ENCODE peak calls at places on chromosomes 5 and 9, in four cellular contexts. T, M, Z and S are unnamed samples.

GRCh38 chr9:1647776-1648175 is 367.4 kb upstream of the SMARCA2 start:
- DNase-seq in T (peak; percentile 53), Z (no peak), M (no peak), S (no peak)

GRCh38 chr9:105694848-105695581 is 674 bp downstream of the TMEM38B start:
- DNase-seq in Z (peak; percentile 64), T (peak; percentile 74), M (peak; percentile 80), S (peak; percentile 49)

GRCh38 chr5:54249210-54250028 is 61.0 kb downstream of the ARL15 start:
- DNase-seq in M (no peak), T (peak; percentile 11), Z (peak; percentile 39), S (no peak)

GRCh38 chr5:140142802-140143201 is 17.1 kb downstream of the IGIP start:
- DNase-seq in T (no peak), M (no peak), Z (no peak), S (no peak)

GRCh38 chr9:72203205-72203803 is 54.1 kb downstream of the GDA start:
- DNase-seq in Z (peak; percentile 54), M (peak; percentile 73), T (peak; percentile 56), S (peak; percentile 7)

GRCh38 chr5:38796000-38796738 is 49.6 kb upstream of the OSMR start:
- DNase-seq in M (no peak), Z (no peak), T (peak; percentile 65), S (no peak)

GRCh38 chr5:522899-523657 is 1.2 kb downstream of the SLC9A3 start:
- DNase-seq in T (no peak), M (peak; percentile 64), Z (no peak), S (no peak)

GRCh38 chr9:70172532-70172931 is 86.2 kb upstream of the SMC5 start:
- DNase-seq in T (no peak), M (no peak), Z (no peak), S (no peak)

GRCh38 chr5:105101597-105101996 is 1539.0 kb upstream of the NUDT12 start:
- DNase-seq in T (no peak), M (no peak), Z (no peak), S (peak; percentile 30)

GRCh38 chr5:41371741-41372140 is 138.7 kb downstream of the PLCXD3 start:
- DNase-seq in Z (no peak), M (no peak), T (peak; percentile 80), S (peak; percentile 83)

GRCh38 chr5:60943624-60944023 is 1.2 kb downstream of the ERCC8 start:
- DNase-seq in M (no peak), Z (no peak), T (peak; percentile 32), S (no peak)

DNA sequence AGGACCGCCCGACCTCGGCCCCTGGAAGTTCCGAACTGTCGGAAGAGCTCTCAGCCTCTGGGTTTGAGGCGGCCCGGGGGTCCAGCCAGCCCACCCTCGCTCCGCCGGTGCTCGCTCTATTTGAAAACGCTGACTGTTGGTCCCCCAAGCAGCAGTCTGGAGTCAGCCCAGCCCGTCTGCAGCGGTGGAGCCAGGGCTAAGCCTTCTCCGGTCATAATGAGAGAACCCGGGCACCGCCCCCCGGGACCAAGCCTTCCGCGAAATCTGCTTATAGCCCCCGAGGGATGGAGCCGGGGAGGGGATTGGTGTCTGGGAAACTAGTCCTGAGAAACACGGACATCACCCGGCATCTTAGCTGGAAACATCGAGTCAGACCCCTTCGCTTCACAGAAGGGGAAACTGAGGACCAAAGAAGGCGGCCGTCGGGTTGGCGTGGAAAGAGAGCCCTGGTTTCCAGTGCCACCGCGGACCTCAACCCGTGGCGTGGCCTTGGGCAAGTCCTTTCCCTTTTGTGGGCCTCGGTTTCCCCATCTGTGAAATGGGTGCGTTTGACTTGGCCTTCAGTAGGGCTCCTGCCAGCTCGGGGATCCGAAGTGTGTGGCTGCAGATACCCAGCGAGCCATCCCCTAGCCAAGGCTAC is 999 bp downstream of the ADAM19 start:
- DNase-seq in T (peak; percentile 53), M (peak; percentile 42), Z (no peak), S (no peak)
- H3K4me3 ChIP-seq in T (peak overlapping the region; percentile 90), M (peak overlapping the region; percentile 80), Z (peak overlapping the region; percentile 58), S (peak overlapping the region; percentile 71)

DNA sequence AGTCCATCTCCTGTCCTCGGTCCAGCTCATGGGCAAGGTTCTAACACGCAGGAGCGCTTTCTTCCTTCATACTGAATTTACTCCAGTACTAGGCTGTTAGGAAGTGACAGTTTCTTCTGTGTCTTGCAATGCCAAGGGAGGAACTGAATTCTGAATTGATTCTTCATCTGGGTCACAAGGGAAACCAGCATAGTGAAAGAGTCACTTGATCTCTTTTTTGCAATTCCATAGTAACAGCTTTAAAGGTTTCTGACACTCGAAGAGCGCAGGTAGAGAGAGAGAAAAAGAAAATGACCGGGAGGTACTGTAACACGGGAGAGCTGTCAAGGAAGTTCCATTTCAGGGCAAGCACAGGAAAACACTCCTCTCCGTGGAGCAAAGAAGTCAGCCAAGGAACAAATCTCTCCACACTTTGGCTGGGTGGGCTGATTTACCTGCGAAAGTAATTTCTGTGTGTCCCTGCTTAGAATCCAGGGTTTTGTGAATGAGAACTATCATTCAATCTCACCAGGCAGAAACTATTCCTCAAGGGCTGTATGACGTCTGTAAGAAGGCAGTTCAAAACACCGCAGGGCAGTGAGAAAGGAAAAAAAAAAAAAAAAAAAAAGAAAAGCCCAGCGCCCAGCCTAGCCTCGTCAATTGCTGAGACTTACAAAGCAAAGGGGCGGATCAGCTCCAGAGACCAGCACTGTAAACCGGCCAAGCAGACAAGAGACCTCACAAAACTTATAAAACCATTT is 617.8 kb downstream of the PDE4D start:
- DNase-seq in Z (no peak), T (peak; percentile 63), M (peak; percentile 75), S (peak; percentile 67)
- H3K4me2 ChIP-seq in Z (no peak overlapping the region), T (peak overlapping the region; percentile 95), M (peak overlapping the region; percentile 72), S (peak overlapping the region; percentile 95)

DNA sequence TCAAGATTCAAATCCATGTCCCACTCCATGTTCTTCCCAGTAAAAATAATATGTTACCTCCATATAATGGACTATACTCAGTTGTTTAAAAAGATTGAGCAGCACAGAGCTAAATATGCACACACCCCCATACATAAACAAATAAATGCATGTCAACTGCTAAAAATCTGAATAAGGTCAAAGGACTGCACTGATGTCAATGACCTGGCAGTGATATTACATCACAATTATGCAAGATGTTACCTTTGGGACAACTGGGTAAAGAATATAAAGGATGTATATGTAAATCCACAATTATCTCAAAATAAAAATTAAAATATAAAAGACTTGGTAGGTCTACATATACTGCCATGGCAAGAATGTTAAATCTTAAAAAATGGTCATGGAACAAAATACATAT is 57.9 kb downstream of the CDK5RAP2 start:
- DNase-seq in T (no peak), Z (no peak), M (no peak), S (no peak)
- H3K36me3 ChIP-seq in T (peaks cover 26% of the 10 kb centered on the region), Z (peaks cover 11% of the 10 kb centered on the region), M (peaks cover 49% of the 10 kb centered on the region), S (peaks cover 6% of the 10 kb centered on the region)

DNA sequence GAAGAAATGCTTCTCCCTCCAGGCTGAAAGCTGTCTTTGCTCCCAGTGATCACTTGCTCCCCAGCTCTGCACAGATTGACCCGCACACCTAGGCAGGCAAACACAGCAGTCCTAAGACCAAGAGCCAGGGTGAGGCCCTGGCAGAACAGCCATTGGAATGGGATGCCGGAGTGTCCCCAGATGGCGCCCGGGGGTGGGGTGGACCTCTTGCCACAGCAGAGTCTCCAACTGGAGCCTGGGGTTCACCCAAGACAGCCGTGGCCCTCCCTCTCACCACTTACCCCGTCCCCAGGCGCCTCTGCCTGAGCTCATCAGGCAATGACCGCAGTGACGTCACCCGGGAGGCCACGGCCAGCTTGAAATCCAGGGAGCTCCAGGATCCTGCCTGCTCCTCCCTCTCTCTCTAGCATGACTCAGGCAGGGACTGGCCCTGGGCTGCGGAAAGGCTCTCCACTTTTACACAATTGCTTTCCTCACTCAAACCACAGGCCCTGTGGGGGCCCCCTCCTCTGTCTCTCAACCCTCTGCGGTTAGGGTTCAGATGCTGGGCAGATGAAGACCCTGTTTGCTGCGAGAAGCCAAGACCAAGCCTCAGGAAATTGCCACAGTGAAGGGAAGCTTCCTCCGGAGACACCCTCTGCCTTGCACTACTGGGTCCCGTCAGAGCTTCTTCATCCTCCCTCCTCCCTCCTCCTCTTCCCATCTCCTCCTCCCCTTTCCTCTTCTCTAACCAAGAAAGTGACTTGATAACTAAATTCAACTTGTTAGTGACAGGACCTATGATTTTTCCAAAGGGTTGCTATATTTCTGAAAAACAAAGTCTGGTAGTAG is 24.3 kb upstream of the PTGES start:
- DNase-seq in T (peak; percentile 100), Z (no peak), M (peak; percentile 20), S (peak; percentile 100)
- H3K4me3 ChIP-seq in T (peak overlapping the region; percentile 37), Z (no peak overlapping the region), M (no peak overlapping the region), S (no peak overlapping the region)

DNA sequence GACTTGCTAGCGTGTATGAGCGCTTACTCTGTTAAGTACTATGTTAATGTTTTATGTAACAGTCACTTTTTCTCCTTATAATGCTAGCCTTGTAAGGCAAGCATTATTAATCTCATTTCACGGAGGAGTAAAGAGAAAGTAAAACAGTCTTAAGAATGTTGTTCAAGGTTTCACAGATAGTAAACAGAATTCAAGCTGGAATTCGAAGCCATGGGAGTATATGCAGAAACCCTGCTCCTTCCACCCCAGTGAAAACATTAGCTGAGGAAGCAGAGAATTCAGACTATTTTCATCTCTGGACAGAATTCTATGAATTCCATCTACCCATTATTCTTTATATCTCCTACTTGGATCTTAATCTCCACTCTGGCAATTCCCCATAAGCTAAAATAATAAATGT is 1028.3 kb upstream of the WWC1 start:
- DNase-seq in M (no peak), Z (no peak), T (no peak), S (no peak)
- H3K4me2 ChIP-seq in M (no peak overlapping the region), Z (peak overlapping the region; percentile 1), T (no peak overlapping the region), S (no peak overlapping the region)

GRCh38 chr9:68574150-68574549 is 33.5 kb upstream of the TMEM252 start:
- DNase-seq in T (no peak), Z (no peak), M (no peak), S (no peak)

GRCh38 chr9:68577778-68578591 is 37.3 kb upstream of the TMEM252 start:
- DNase-seq in T (no peak), M (no peak), Z (peak; percentile 83), S (no peak)

DNA sequence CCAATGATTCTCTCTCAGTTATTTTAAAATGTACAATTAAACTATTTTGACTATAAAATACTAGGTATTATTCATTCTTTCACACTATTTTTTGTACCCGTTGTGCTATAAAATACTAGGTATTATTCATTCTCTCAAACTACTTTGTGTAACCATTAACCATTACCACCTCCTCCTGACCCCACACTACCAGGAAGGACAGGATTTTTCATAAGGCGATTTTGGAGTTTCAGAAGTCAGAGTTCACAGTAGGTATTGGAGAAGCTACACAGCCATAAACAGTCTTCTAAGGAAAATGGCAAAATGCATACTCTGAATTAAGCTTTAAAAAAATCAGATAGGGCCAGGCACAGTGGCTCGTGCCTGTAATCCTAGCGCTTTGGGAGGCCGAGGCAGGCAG is 35.1 kb upstream of the TMEM252 start:
- DNase-seq in Z (no peak), M (no peak), T (no peak), S (no peak)
- H3K36me3 ChIP-seq in Z (no peaks in the 10 kb centered on the region), M (no peaks in the 10 kb centered on the region), T (no peaks in the 10 kb centered on the region), S (no peaks in the 10 kb centered on the region)